ENCODE peak calls at places on chromosomes 7 and 10, in nine cellular contexts. One of them, this sample, is unnamed.

GRCh38 chr10:58513189-58514101 is 773 bp downstream of the BICC1 start:
- DNase-seq in HFFc6: peak
- DNase-seq in effector memory CD8-positive, alpha-beta T cell: no peak
- DNase-seq in activated CD8-positive, alpha-beta memory T cell treated with anti-CD3 and anti-CD28 coated beads for 48 hours: no peak
- DNase-seq in NCI-H82: peak
- DNase-seq in AG08395: peak
- DNase-seq in NCI-H1105 treated with DMSO at 0.1 percent for 48 hours: no peak
- DNase-seq in stimulated activated naive CD4-positive, alpha-beta T cell treated with Interleukin-2 at 50 U/mL for 16 hours: no peak
- DNase-seq in endothelial cell: peak
- DNase-seq in this sample: no peak

GRCh38 chr10:78914502-78915330 is 154.1 kb upstream of the ZMIZ1 start:
- DNase-seq in effector memory CD8-positive, alpha-beta T cell: no peak
- DNase-seq in activated CD8-positive, alpha-beta memory T cell treated with anti-CD3 and anti-CD28 coated beads for 48 hours: no peak
- DNase-seq in AG08395: no peak
- DNase-seq in HFFc6: no peak
- DNase-seq in stimulated activated naive CD4-positive, alpha-beta T cell treated with Interleukin-2 at 50 U/mL for 16 hours: no peak
- DNase-seq in endothelial cell: no peak
- DNase-seq in NCI-H1105 treated with DMSO at 0.1 percent for 48 hours: no peak
- DNase-seq in NCI-H82: no peak
- DNase-seq in this sample: no peak

GRCh38 chr7:7486362-7486761 is 49.3 kb downstream of the COL28A1 start:
- DNase-seq in endothelial cell: no peak
- DNase-seq in NCI-H1105 treated with DMSO at 0.1 percent for 48 hours: no peak
- DNase-seq in effector memory CD8-positive, alpha-beta T cell: no peak
- DNase-seq in AG08395: no peak
- DNase-seq in HFFc6: no peak
- DNase-seq in stimulated activated naive CD4-positive, alpha-beta T cell treated with Interleukin-2 at 50 U/mL for 16 hours: no peak
- DNase-seq in NCI-H82: no peak
- DNase-seq in activated CD8-positive, alpha-beta memory T cell treated with anti-CD3 and anti-CD28 coated beads for 48 hours: no peak
- DNase-seq in this sample: no peak

GRCh38 chr10:103281753-103282152 is 4.8 kb downstream of the INA start:
- DNase-seq in stimulated activated naive CD4-positive, alpha-beta T cell treated with Interleukin-2 at 50 U/mL for 16 hours: no peak
- DNase-seq in HFFc6: no peak
- DNase-seq in NCI-H1105 treated with DMSO at 0.1 percent for 48 hours: peak
- DNase-seq in effector memory CD8-positive, alpha-beta T cell: no peak
- DNase-seq in NCI-H82: peak
- DNase-seq in AG08395: no peak
- DNase-seq in endothelial cell: peak
- DNase-seq in activated CD8-positive, alpha-beta memory T cell treated with anti-CD3 and anti-CD28 coated beads for 48 hours: no peak
- DNase-seq in this sample: no peak

GRCh38 chr10:127998517-127999144 is 91.7 kb downstream of the PTPRE start:
- DNase-seq in HFFc6: no peak
- DNase-seq in NCI-H82: no peak
- DNase-seq in NCI-H1105 treated with DMSO at 0.1 percent for 48 hours: no peak
- DNase-seq in endothelial cell: no peak
- DNase-seq in effector memory CD8-positive, alpha-beta T cell: no peak
- DNase-seq in activated CD8-positive, alpha-beta memory T cell treated with anti-CD3 and anti-CD28 coated beads for 48 hours: no peak
- DNase-seq in stimulated activated naive CD4-positive, alpha-beta T cell treated with Interleukin-2 at 50 U/mL for 16 hours: no peak
- DNase-seq in AG08395: no peak
- DNase-seq in this sample: no peak

GRCh38 chr7:117212969-117213877 is 109.6 kb downstream of the WNT2 start:
- DNase-seq in endothelial cell: peak
- DNase-seq in stimulated activated naive CD4-positive, alpha-beta T cell treated with Interleukin-2 at 50 U/mL for 16 hours: peak
- DNase-seq in effector memory CD8-positive, alpha-beta T cell: peak
- DNase-seq in NCI-H82: peak
- DNase-seq in activated CD8-positive, alpha-beta memory T cell treated with anti-CD3 and anti-CD28 coated beads for 48 hours: peak
- DNase-seq in NCI-H1105 treated with DMSO at 0.1 percent for 48 hours: peak
- DNase-seq in AG08395: peak
- DNase-seq in HFFc6: peak
- DNase-seq in this sample: peak

GRCh38 chr7:100818366-100818765 is 9.0 kb downstream of the EPHB4 start:
- DNase-seq in NCI-H82: no peak
- DNase-seq in endothelial cell: no peak
- DNase-seq in HFFc6: no peak
- DNase-seq in AG08395: no peak
- DNase-seq in stimulated activated naive CD4-positive, alpha-beta T cell treated with Interleukin-2 at 50 U/mL for 16 hours: no peak
- DNase-seq in effector memory CD8-positive, alpha-beta T cell: no peak
- DNase-seq in activated CD8-positive, alpha-beta memory T cell treated with anti-CD3 and anti-CD28 coated beads for 48 hours: no peak
- DNase-seq in NCI-H1105 treated with DMSO at 0.1 percent for 48 hours: no peak
- DNase-seq in this sample: no peak

GRCh38 chr7:3267928-3268690 is 32.9 kb upstream of the SDK1 start:
- DNase-seq in effector memory CD8-positive, alpha-beta T cell: no peak
- DNase-seq in activated CD8-positive, alpha-beta memory T cell treated with anti-CD3 and anti-CD28 coated beads for 48 hours: no peak
- DNase-seq in AG08395: no peak
- DNase-seq in stimulated activated naive CD4-positive, alpha-beta T cell treated with Interleukin-2 at 50 U/mL for 16 hours: no peak
- DNase-seq in NCI-H82: peak
- DNase-seq in HFFc6: no peak
- DNase-seq in endothelial cell: no peak
- DNase-seq in NCI-H1105 treated with DMSO at 0.1 percent for 48 hours: no peak
- DNase-seq in this sample: no peak

GRCh38 chr10:636016-636730 is 53.3 kb downstream of the DIP2C start:
- DNase-seq in effector memory CD8-positive, alpha-beta T cell: no peak
- DNase-seq in AG08395: no peak
- DNase-seq in NCI-H82: no peak
- DNase-seq in stimulated activated naive CD4-positive, alpha-beta T cell treated with Interleukin-2 at 50 U/mL for 16 hours: no peak
- DNase-seq in HFFc6: no peak
- DNase-seq in NCI-H1105 treated with DMSO at 0.1 percent for 48 hours: no peak
- DNase-seq in endothelial cell: no peak
- DNase-seq in activated CD8-positive, alpha-beta memory T cell treated with anti-CD3 and anti-CD28 coated beads for 48 hours: no peak
- DNase-seq in this sample: no peak

GRCh38 chr10:130023454-130024230 is 59.6 kb upstream of the EBF3 start:
- DNase-seq in AG08395: no peak
- DNase-seq in HFFc6: no peak
- DNase-seq in NCI-H82: no peak
- DNase-seq in stimulated activated naive CD4-positive, alpha-beta T cell treated with Interleukin-2 at 50 U/mL for 16 hours: no peak
- DNase-seq in activated CD8-positive, alpha-beta memory T cell treated with anti-CD3 and anti-CD28 coated beads for 48 hours: no peak
- DNase-seq in endothelial cell: no peak
- DNase-seq in NCI-H1105 treated with DMSO at 0.1 percent for 48 hours: no peak
- DNase-seq in effector memory CD8-positive, alpha-beta T cell: no peak
- DNase-seq in this sample: no peak

GRCh38 chr10:29555746-29556481 is 78.9 kb downstream of the SVIL start:
- DNase-seq in effector memory CD8-positive, alpha-beta T cell: no peak
- DNase-seq in NCI-H82: no peak
- DNase-seq in endothelial cell: no peak
- DNase-seq in AG08395: peak
- DNase-seq in stimulated activated naive CD4-positive, alpha-beta T cell treated with Interleukin-2 at 50 U/mL for 16 hours: no peak
- DNase-seq in NCI-H1105 treated with DMSO at 0.1 percent for 48 hours: no peak
- DNase-seq in activated CD8-positive, alpha-beta memory T cell treated with anti-CD3 and anti-CD28 coated beads for 48 hours: no peak
- DNase-seq in HFFc6: peak
- DNase-seq in this sample: no peak

GRCh38 chr10:24451325-24451820 is 242.4 kb downstream of the KIAA1217 start:
- DNase-seq in stimulated activated naive CD4-positive, alpha-beta T cell treated with Interleukin-2 at 50 U/mL for 16 hours: no peak
- DNase-seq in endothelial cell: no peak
- DNase-seq in activated CD8-positive, alpha-beta memory T cell treated with anti-CD3 and anti-CD28 coated beads for 48 hours: no peak
- DNase-seq in HFFc6: no peak
- DNase-seq in AG08395: no peak
- DNase-seq in NCI-H82: peak
- DNase-seq in effector memory CD8-positive, alpha-beta T cell: no peak
- DNase-seq in NCI-H1105 treated with DMSO at 0.1 percent for 48 hours: no peak
- DNase-seq in this sample: no peak

GRCh38 chr10:43252785-43253341 is 14.0 kb downstream of the RASGEF1A start:
- DNase-seq in stimulated activated naive CD4-positive, alpha-beta T cell treated with Interleukin-2 at 50 U/mL for 16 hours: no peak
- DNase-seq in HFFc6: no peak
- DNase-seq in NCI-H82: no peak
- DNase-seq in activated CD8-positive, alpha-beta memory T cell treated with anti-CD3 and anti-CD28 coated beads for 48 hours: no peak
- DNase-seq in NCI-H1105 treated with DMSO at 0.1 percent for 48 hours: no peak
- DNase-seq in AG08395: no peak
- DNase-seq in effector memory CD8-positive, alpha-beta T cell: no peak
- DNase-seq in endothelial cell: no peak
- DNase-seq in this sample: no peak

GRCh38 chr10:98045785-98046389 is 15.5 kb upstream of the CRTAC1 start:
- DNase-seq in NCI-H82: peak
- DNase-seq in activated CD8-positive, alpha-beta memory T cell treated with anti-CD3 and anti-CD28 coated beads for 48 hours: peak
- DNase-seq in NCI-H1105 treated with DMSO at 0.1 percent for 48 hours: peak
- DNase-seq in endothelial cell: peak
- DNase-seq in stimulated activated naive CD4-positive, alpha-beta T cell treated with Interleukin-2 at 50 U/mL for 16 hours: peak
- DNase-seq in HFFc6: peak
- DNase-seq in effector memory CD8-positive, alpha-beta T cell: peak
- DNase-seq in AG08395: peak
- DNase-seq in this sample: peak

GRCh38 chr10:63415635-63416244 is 50.0 kb downstream of the JMJD1C start:
- DNase-seq in effector memory CD8-positive, alpha-beta T cell: no peak
- DNase-seq in NCI-H82: no peak
- DNase-seq in AG08395: no peak
- DNase-seq in stimulated activated naive CD4-positive, alpha-beta T cell treated with Interleukin-2 at 50 U/mL for 16 hours: no peak
- DNase-seq in HFFc6: no peak
- DNase-seq in endothelial cell: no peak
- DNase-seq in NCI-H1105 treated with DMSO at 0.1 percent for 48 hours: no peak
- DNase-seq in activated CD8-positive, alpha-beta memory T cell treated with anti-CD3 and anti-CD28 coated beads for 48 hours: no peak
- DNase-seq in this sample: no peak

GRCh38 chr10:59831658-59832503 is 74.5 kb downstream of the CCDC6 start:
- DNase-seq in HFFc6: no peak
- DNase-seq in AG08395: no peak
- DNase-seq in endothelial cell: no peak
- DNase-seq in activated CD8-positive, alpha-beta memory T cell treated with anti-CD3 and anti-CD28 coated beads for 48 hours: no peak
- DNase-seq in stimulated activated naive CD4-positive, alpha-beta T cell treated with Interleukin-2 at 50 U/mL for 16 hours: no peak
- DNase-seq in NCI-H82: no peak
- DNase-seq in effector memory CD8-positive, alpha-beta T cell: no peak
- DNase-seq in NCI-H1105 treated with DMSO at 0.1 percent for 48 hours: no peak
- DNase-seq in this sample: peak

GRCh38 chr7:135930565-135931423 is 46.4 kb downstream of the MTPN start:
- DNase-seq in NCI-H82: no peak
- DNase-seq in endothelial cell: no peak
- DNase-seq in effector memory CD8-positive, alpha-beta T cell: no peak
- DNase-seq in NCI-H1105 treated with DMSO at 0.1 percent for 48 hours: no peak
- DNase-seq in activated CD8-positive, alpha-beta memory T cell treated with anti-CD3 and anti-CD28 coated beads for 48 hours: no peak
- DNase-seq in HFFc6: peak
- DNase-seq in AG08395: peak
- DNase-seq in stimulated activated naive CD4-positive, alpha-beta T cell treated with Interleukin-2 at 50 U/mL for 16 hours: no peak
- DNase-seq in this sample: no peak

GRCh38 chr10:102863660-102864059 is 5.6 kb upstream of the AS3MT start:
- DNase-seq in NCI-H1105 treated with DMSO at 0.1 percent for 48 hours: no peak
- DNase-seq in HFFc6: no peak
- DNase-seq in endothelial cell: no peak
- DNase-seq in effector memory CD8-positive, alpha-beta T cell: no peak
- DNase-seq in NCI-H82: no peak
- DNase-seq in AG08395: no peak
- DNase-seq in stimulated activated naive CD4-positive, alpha-beta T cell treated with Interleukin-2 at 50 U/mL for 16 hours: no peak
- DNase-seq in activated CD8-positive, alpha-beta memory T cell treated with anti-CD3 and anti-CD28 coated beads for 48 hours: no peak
- DNase-seq in this sample: no peak

GRCh38 chr10:126252884-126253612 is 135.2 kb downstream of the ADAM12 start:
- DNase-seq in AG08395: peak
- DNase-seq in NCI-H82: no peak
- DNase-seq in activated CD8-positive, alpha-beta memory T cell treated with anti-CD3 and anti-CD28 coated beads for 48 hours: no peak
- DNase-seq in NCI-H1105 treated with DMSO at 0.1 percent for 48 hours: no peak
- DNase-seq in stimulated activated naive CD4-positive, alpha-beta T cell treated with Interleukin-2 at 50 U/mL for 16 hours: no peak
- DNase-seq in endothelial cell: no peak
- DNase-seq in HFFc6: peak
- DNase-seq in effector memory CD8-positive, alpha-beta T cell: no peak
- DNase-seq in this sample: no peak

GRCh38 chr7:85664341-85664740 is 477.5 kb upstream of the SEMA3D start:
- DNase-seq in activated CD8-positive, alpha-beta memory T cell treated with anti-CD3 and anti-CD28 coated beads for 48 hours: no peak
- DNase-seq in endothelial cell: no peak
- DNase-seq in effector memory CD8-positive, alpha-beta T cell: no peak
- DNase-seq in stimulated activated naive CD4-positive, alpha-beta T cell treated with Interleukin-2 at 50 U/mL for 16 hours: no peak
- DNase-seq in AG08395: no peak
- DNase-seq in NCI-H82: no peak
- DNase-seq in NCI-H1105 treated with DMSO at 0.1 percent for 48 hours: no peak
- DNase-seq in HFFc6: no peak
- DNase-seq in this sample: no peak

GRCh38 chr10:25047902-25048301 is 31.5 kb downstream of the THNSL1 start:
- DNase-seq in NCI-H1105 treated with DMSO at 0.1 percent for 48 hours: no peak
- DNase-seq in effector memory CD8-positive, alpha-beta T cell: no peak
- DNase-seq in NCI-H82: no peak
- DNase-seq in AG08395: peak
- DNase-seq in HFFc6: peak
- DNase-seq in stimulated activated naive CD4-positive, alpha-beta T cell treated with Interleukin-2 at 50 U/mL for 16 hours: no peak
- DNase-seq in activated CD8-positive, alpha-beta memory T cell treated with anti-CD3 and anti-CD28 coated beads for 48 hours: no peak
- DNase-seq in endothelial cell: no peak
- DNase-seq in this sample: no peak

GRCh38 chr10:63744060-63744941 is 223.1 kb downstream of the REEP3 start:
- DNase-seq in AG08395: peak
- DNase-seq in endothelial cell: no peak
- DNase-seq in stimulated activated naive CD4-positive, alpha-beta T cell treated with Interleukin-2 at 50 U/mL for 16 hours: no peak
- DNase-seq in HFFc6: no peak
- DNase-seq in NCI-H82: no peak
- DNase-seq in effector memory CD8-positive, alpha-beta T cell: no peak
- DNase-seq in activated CD8-positive, alpha-beta memory T cell treated with anti-CD3 and anti-CD28 coated beads for 48 hours: no peak
- DNase-seq in NCI-H1105 treated with DMSO at 0.1 percent for 48 hours: no peak
- DNase-seq in this sample: no peak

GRCh38 chr10:80158598-80159127 is 26.1 kb downstream of the PLAC9 start:
- DNase-seq in HFFc6: peak
- DNase-seq in NCI-H1105 treated with DMSO at 0.1 percent for 48 hours: no peak
- DNase-seq in NCI-H82: no peak
- DNase-seq in stimulated activated naive CD4-positive, alpha-beta T cell treated with Interleukin-2 at 50 U/mL for 16 hours: no peak
- DNase-seq in AG08395: peak
- DNase-seq in activated CD8-positive, alpha-beta memory T cell treated with anti-CD3 and anti-CD28 coated beads for 48 hours: no peak
- DNase-seq in effector memory CD8-positive, alpha-beta T cell: no peak
- DNase-seq in endothelial cell: no peak
- DNase-seq in this sample: peak

GRCh38 chr10:91843083-91843482 is 44.9 kb downstream of the TNKS2 start:
- DNase-seq in effector memory CD8-positive, alpha-beta T cell: no peak
- DNase-seq in HFFc6: no peak
- DNase-seq in stimulated activated naive CD4-positive, alpha-beta T cell treated with Interleukin-2 at 50 U/mL for 16 hours: no peak
- DNase-seq in NCI-H82: no peak
- DNase-seq in activated CD8-positive, alpha-beta memory T cell treated with anti-CD3 and anti-CD28 coated beads for 48 hours: no peak
- DNase-seq in endothelial cell: no peak
- DNase-seq in AG08395: no peak
- DNase-seq in NCI-H1105 treated with DMSO at 0.1 percent for 48 hours: no peak
- DNase-seq in this sample: no peak

GRCh38 chr10:80474920-80475319 is 20.8 kb downstream of the TSPAN14 start:
- DNase-seq in AG08395: no peak
- DNase-seq in activated CD8-positive, alpha-beta memory T cell treated with anti-CD3 and anti-CD28 coated beads for 48 hours: no peak
- DNase-seq in stimulated activated naive CD4-positive, alpha-beta T cell treated with Interleukin-2 at 50 U/mL for 16 hours: no peak
- DNase-seq in NCI-H82: peak
- DNase-seq in effector memory CD8-positive, alpha-beta T cell: no peak
- DNase-seq in NCI-H1105 treated with DMSO at 0.1 percent for 48 hours: no peak
- DNase-seq in HFFc6: no peak
- DNase-seq in endothelial cell: no peak
- DNase-seq in this sample: no peak

GRCh38 chr7:93442478-93443224 is 131.9 kb downstream of the CALCR start:
- DNase-seq in NCI-H82: peak
- DNase-seq in stimulated activated naive CD4-positive, alpha-beta T cell treated with Interleukin-2 at 50 U/mL for 16 hours: no peak
- DNase-seq in effector memory CD8-positive, alpha-beta T cell: peak
- DNase-seq in AG08395: peak
- DNase-seq in NCI-H1105 treated with DMSO at 0.1 percent for 48 hours: peak
- DNase-seq in HFFc6: peak
- DNase-seq in endothelial cell: peak
- DNase-seq in activated CD8-positive, alpha-beta memory T cell treated with anti-CD3 and anti-CD28 coated beads for 48 hours: peak
- DNase-seq in this sample: no peak

GRCh38 chr7:74272305-74273038 is 16.7 kb upstream of the CLIP2 start:
- DNase-seq in AG08395: peak
- DNase-seq in effector memory CD8-positive, alpha-beta T cell: no peak
- DNase-seq in HFFc6: peak
- DNase-seq in NCI-H82: no peak
- DNase-seq in endothelial cell: peak
- DNase-seq in stimulated activated naive CD4-positive, alpha-beta T cell treated with Interleukin-2 at 50 U/mL for 16 hours: no peak
- DNase-seq in activated CD8-positive, alpha-beta memory T cell treated with anti-CD3 and anti-CD28 coated beads for 48 hours: no peak
- DNase-seq in NCI-H1105 treated with DMSO at 0.1 percent for 48 hours: no peak
- DNase-seq in this sample: peak

GRCh38 chr7:4769753-4770152 is 5.7 kb upstream of the AP5Z1 start:
- DNase-seq in endothelial cell: no peak
- DNase-seq in activated CD8-positive, alpha-beta memory T cell treated with anti-CD3 and anti-CD28 coated beads for 48 hours: no peak
- DNase-seq in stimulated activated naive CD4-positive, alpha-beta T cell treated with Interleukin-2 at 50 U/mL for 16 hours: no peak
- DNase-seq in AG08395: no peak
- DNase-seq in effector memory CD8-positive, alpha-beta T cell: no peak
- DNase-seq in NCI-H1105 treated with DMSO at 0.1 percent for 48 hours: peak
- DNase-seq in NCI-H82: no peak
- DNase-seq in HFFc6: no peak
- DNase-seq in this sample: no peak

GRCh38 chr7:4115442-4115841 is 566.7 kb upstream of the FOXK1 start:
- DNase-seq in effector memory CD8-positive, alpha-beta T cell: no peak
- DNase-seq in activated CD8-positive, alpha-beta memory T cell treated with anti-CD3 and anti-CD28 coated beads for 48 hours: no peak
- DNase-seq in NCI-H1105 treated with DMSO at 0.1 percent for 48 hours: no peak
- DNase-seq in AG08395: no peak
- DNase-seq in NCI-H82: no peak
- DNase-seq in HFFc6: no peak
- DNase-seq in endothelial cell: no peak
- DNase-seq in stimulated activated naive CD4-positive, alpha-beta T cell treated with Interleukin-2 at 50 U/mL for 16 hours: no peak
- DNase-seq in this sample: no peak

This sample was measured in GDM1.